ENCODE peak calls at places on chromosomes 11 and 22, in six cellular contexts. K is AG09309, N is endodermal cell, R is pancreas, C is C1 segment of cervical spinal cord, Q is glutamatergic neuron. G is an unnamed sample.

GRCh38 chr22:20080445-20080775 is 369 bp downstream of the DGCR8 start:
- DNase-seq in N (peak), K (no peak), C (peak), R (peak), Q (peak), G (no peak)

GRCh38 chr22:37267128-37267587 is 15.2 kb upstream of the CYTH4 start:
- DNase-seq in N (peak), Q (peak), C (no peak), K (no peak), R (no peak), G (no peak)

GRCh38 chr22:35957589-35957988 is 71.0 kb downstream of the RBFOX2 start:
- DNase-seq in C (no peak), N (no peak), R (no peak), Q (no peak), K (no peak), G (no peak)

GRCh38 chr11:82927264-82927880 is 25.8 kb downstream of the DDIAS start:
- DNase-seq in C (no peak), N (no peak), Q (no peak), R (no peak), K (peak), G (peak)

GRCh38 chr11:11135820-11136476 is 217.1 kb downstream of the CSNK2A3 start:
- DNase-seq in R (no peak), C (no peak), Q (no peak), N (no peak), K (no peak), G (no peak)

GRCh38 chr11:36509265-36509664 is 807 bp downstream of the TRAF6 start:
- DNase-seq in Q (no peak), K (no peak), N (no peak), R (peak), C (no peak), G (no peak)

GRCh38 chr22:25602924-25603323 is 38.4 kb downstream of the GRK3 start:
- DNase-seq in K (no peak), C (no peak), R (no peak), Q (no peak), N (no peak), G (no peak)

GRCh38 chr11:111344032-111344431 is 35.0 kb downstream of the POU2AF1 start:
- DNase-seq in N (peak), C (no peak), R (no peak), Q (no peak), K (no peak), G (no peak)

GRCh38 chr11:93219440-93219839 is 21.6 kb upstream of the SLC36A4 start:
- DNase-seq in N (no peak), Q (no peak), K (no peak), C (no peak), R (no peak), G (no peak)

GRCh38 chr22:29477919-29478318 is 2.1 kb upstream of the NEFH start:
- DNase-seq in R (no peak), Q (no peak), K (no peak), C (no peak), N (no peak), G (no peak)

GRCh38 chr11:113365895-113366294 is 21.7 kb upstream of the ANKK1 start:
- DNase-seq in K (no peak), C (no peak), N (no peak), Q (no peak), R (no peak), G (no peak)

GRCh38 chr11:117239295-117239694 is 6.8 kb downstream of the RNF214 start:
- DNase-seq in N (no peak), K (peak), C (no peak), R (no peak), Q (no peak), G (peak)

G was measured in HS-5.